ENCODE peak calls at places on chromosomes 6 and 20, in eight cellular contexts. V, I, D, P, O, X, N and R are unnamed samples.

GRCh38 chr6:119713903-119714302 is 364.3 kb upstream of the MAN1A1 start:
- DNase-seq in V (no peak), I (no peak), D (no peak), P (no peak), O (no peak), X (no peak), N (no peak), R (no peak)

GRCh38 chr20:34271961-34272360 is 30.7 kb downstream of the ASIP start:
- DNase-seq in V (no peak), I (no peak), D (no peak), P (no peak), O (peak), X (peak), N (no peak), R (no peak)

GRCh38 chr6:39416728-39417127 is 94.2 kb upstream of the KCNK16 start:
- DNase-seq in V (no peak), I (no peak), D (no peak), P (peak), O (peak), X (peak), N (no peak), R (no peak)

GRCh38 chr6:35019171-35019570 is 122.0 kb downstream of the TCP11 start:
- DNase-seq in V (no peak), I (no peak), D (no peak), P (no peak), O (no peak), X (no peak), N (no peak), R (no peak)

GRCh38 chr20:11912013-11912663 is 5.6 kb upstream of the BTBD3 start:
- DNase-seq in V (no peak), I (no peak), D (peak), P (no peak), O (peak), X (no peak), N (no peak), R (no peak)

GRCh38 chr6:166104107-166104506 is 63.5 kb downstream of the TBXT start:
- DNase-seq in V (no peak), I (no peak), D (no peak), P (no peak), O (peak), X (no peak), N (no peak), R (no peak)

GRCh38 chr6:157755752-157756411 is 67.2 kb upstream of the SNX9 start:
- DNase-seq in V (no peak), I (peak), D (no peak), P (no peak), O (no peak), X (no peak), N (no peak), R (no peak)

GRCh38 chr20:5156670-5157448 is 30.1 kb downstream of the CDS2 start:
- DNase-seq in V (no peak), I (no peak), D (no peak), P (no peak), O (peak), X (peak), N (no peak), R (peak)

GRCh38 chr6:158737710-158738615 is 81.2 kb downstream of the EZR start:
- DNase-seq in V (no peak), I (no peak), D (no peak), P (no peak), O (peak), X (peak), N (no peak), R (peak)

GRCh38 chr6:10276106-10276505 is 138.8 kb downstream of the TFAP2A start:
- DNase-seq in V (no peak), I (no peak), D (no peak), P (no peak), O (peak), X (peak), N (no peak), R (peak)

GRCh38 chr20:63490416-63490815 is 8.5 kb downstream of the EEF1A2 start:
- DNase-seq in V (no peak), I (no peak), D (no peak), P (no peak), O (no peak), X (no peak), N (no peak), R (no peak)

GRCh38 chr6:66897576-66897975 is 1190.5 kb upstream of the EYS start:
- DNase-seq in V (no peak), I (no peak), D (peak), P (no peak), O (peak), X (no peak), N (no peak), R (peak)

GRCh38 chr20:1637755-1638154 is 17.9 kb upstream of the SIRPB1 start:
- DNase-seq in V (no peak), I (no peak), D (no peak), P (no peak), O (no peak), X (no peak), N (no peak), R (no peak)

GRCh38 chr20:4585104-4585753 is 136.5 kb upstream of the PRND start:
- DNase-seq in V (no peak), I (peak), D (no peak), P (no peak), O (no peak), X (peak), N (no peak), R (no peak)

GRCh38 chr6:47646689-47647088 is 51.7 kb upstream of the ADGRF4 start:
- DNase-seq in V (no peak), I (no peak), D (no peak), P (no peak), O (no peak), X (no peak), N (no peak), R (no peak)

GRCh38 chr20:58598271-58599015 is 52.6 kb upstream of the STX16 start:
- DNase-seq in V (no peak), I (no peak), D (no peak), P (no peak), O (peak), X (peak), N (peak), R (no peak)